ENCODE peak calls at places on chromosomes 3 and 15, in eight cellular contexts. F is kidney; T is lung; J is Peyer's patch; Z is psoas muscle; K is CD8-positive, alpha-beta memory T cell; M is right lobe of liver; I is tibial artery. B is an unnamed sample.

GRCh38 chr15:71444866-71445590 is 329.8 kb downstream of the THSD4 start:
- DNase-seq in M (no peak), F (no peak), K (no peak), J (no peak), I (no peak), T (no peak), Z (no peak), B (no peak)

GRCh38 chr15:66754789-66755188 is 52.8 kb downstream of the SMAD6 start:
- DNase-seq in K (no peak), F (no peak), M (no peak), T (no peak), Z (no peak), J (no peak), I (no peak), B (no peak)

GRCh38 chr3:5757213-5757804 is 569.8 kb downstream of the EDEM1 start:
- DNase-seq in J (no peak), I (no peak), Z (no peak), M (no peak), T (no peak), F (no peak), K (no peak), B (no peak)

GRCh38 chr3:77338195-77338594 is 298.3 kb downstream of the ROBO2 start:
- DNase-seq in J (no peak), F (no peak), M (no peak), T (no peak), I (no peak), Z (no peak), K (no peak), B (no peak)

GRCh38 chr3:125072310-125072709 is 16.5 kb upstream of the HEG1 start:
- DNase-seq in Z (no peak), I (no peak), K (no peak), M (no peak), J (no peak), T (no peak), F (no peak), B (no peak)

GRCh38 chr3:49255112-49255511 is 21.9 kb downstream of the C3orf62 start:
- DNase-seq in K (no peak), I (no peak), J (peak; percentile 6), Z (no peak), T (no peak), M (peak; percentile 28), F (no peak), B (no peak)

GRCh38 chr3:151838574-151839312 is 24.8 kb downstream of the AADAC start:
- DNase-seq in Z (no peak), F (peak; percentile 39), I (peak; percentile 29), J (peak; percentile 81), T (peak; percentile 46), K (no peak), M (peak; percentile 59), B (no peak)

GRCh38 chr3:111662907-111663306 is 67.8 kb upstream of the ZBED2 start:
- DNase-seq in T (no peak), J (no peak), Z (no peak), K (no peak), I (no peak), F (no peak), M (no peak), B (no peak)

GRCh38 chr15:45588199-45588910 is 1.2 kb downstream of the BLOC1S6 start:
- DNase-seq in J (no peak), K (no peak), T (no peak), Z (no peak), I (no peak), M (no peak), F (no peak), B (no peak)

GRCh38 chr15:80059786-80060489 is 462 bp downstream of the ZFAND6 start:
- DNase-seq in F (no peak), J (no peak), K (no peak), M (no peak), T (peak; percentile 48), Z (no peak), I (peak; percentile 31), B (peak; percentile 77)

GRCh38 chr3:9701711-9702110 is 1.9 kb upstream of the CPNE9 start:
- DNase-seq in M (no peak), K (no peak), Z (no peak), T (no peak), J (no peak), F (peak; percentile 56), I (no peak), B (no peak)

GRCh38 chr3:107985496-107985895 is 105.3 kb downstream of the CD47 start:
- DNase-seq in T (no peak), K (no peak), I (no peak), J (no peak), F (no peak), M (no peak), Z (no peak), B (no peak)

GRCh38 chr3:13011369-13012227 is 61.6 kb downstream of the IQSEC1 start:
- DNase-seq in I (no peak), T (peak; percentile 68), K (peak; percentile 76), F (no peak), J (peak; percentile 95), M (no peak), Z (peak; percentile 66), B (no peak)

GRCh38 chr3:4290272-4290893 is 12.8 kb upstream of the SETMAR start:
- DNase-seq in K (peak; percentile 4), M (no peak), Z (no peak), T (no peak), I (peak; percentile 35), F (no peak), J (peak; percentile 72), B (no peak)

GRCh38 chr3:58536501-58537411 is at the start of gene ACOX2:
- DNase-seq in M (peak; percentile 92), J (peak; percentile 64), I (peak; percentile 78), K (no peak), T (peak; percentile 88), F (peak; percentile 80), Z (peak; percentile 74), B (peak; percentile 82)
- H3K27ac ChIP-seq in M (peak within 1 kb of the TSS; percentile 83), J (peak within 1 kb of the TSS; percentile 46), I (peak within 1 kb of the TSS; percentile 74), K (no peak within 1 kb of the TSS), T (peak within 1 kb of the TSS; percentile 68), F (peak within 1 kb of the TSS; percentile 29), Z (peak within 1 kb of the TSS; percentile 71), B (peak within 1 kb of the TSS; percentile 62)

GRCh38 chr3:23620616-23621015 is 185.1 kb upstream of the UBE2E1 start:
- DNase-seq in I (no peak), K (no peak), M (no peak), T (no peak), J (no peak), Z (no peak), F (no peak), B (no peak)

GRCh38 chr3:23624305-23624704 is 181.4 kb upstream of the UBE2E1 start:
- DNase-seq in T (no peak), F (no peak), I (no peak), M (no peak), K (no peak), Z (no peak), J (no peak), B (no peak)

GRCh38 chr3:23629181-23629893 is 176.4 kb upstream of the UBE2E1 start:
- DNase-seq in T (no peak), F (no peak), K (no peak), Z (no peak), M (no peak), I (no peak), J (no peak), B (no peak)

GRCh38 chr3:23623841-23624240 is 181.9 kb upstream of the UBE2E1 start:
- DNase-seq in Z (no peak), K (no peak), T (no peak), M (no peak), I (no peak), F (no peak), J (no peak), B (no peak)

DNA sequence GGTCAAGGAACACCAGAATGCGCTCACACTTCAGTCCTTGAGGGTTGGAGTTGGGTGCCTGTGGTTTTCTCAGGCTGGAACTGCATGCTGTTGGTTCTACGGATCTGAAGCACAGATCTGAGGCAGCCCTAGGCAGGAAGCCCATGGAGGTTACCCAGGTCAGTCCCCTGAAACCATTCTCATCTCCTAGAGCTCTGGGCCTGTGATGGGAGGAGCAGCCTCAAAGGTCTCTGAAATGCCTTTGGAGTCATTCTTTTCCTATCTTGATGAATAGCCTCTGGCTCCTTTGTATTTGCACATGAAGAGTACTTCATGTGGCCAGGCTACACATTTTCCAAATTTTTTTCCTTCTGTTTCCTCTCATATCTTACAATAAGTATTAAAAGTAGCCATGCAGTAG is 179.3 kb upstream of the UBE2E1 start:
- DNase-seq in I (no peak), J (no peak), T (no peak), Z (no peak), K (no peak), M (no peak), F (no peak), B (no peak)
- H3K27ac ChIP-seq in I (no peak overlapping the region), J (no peak overlapping the region), T (no peak overlapping the region), Z (no peak overlapping the region), K (no peak overlapping the region), M (no peak overlapping the region), F (no peak overlapping the region), B (no peak overlapping the region)

GRCh38 chr3:149673393-149673792 is 15.6 kb upstream of the WWTR1 start:
- DNase-seq in J (no peak), I (no peak), M (no peak), F (no peak), T (no peak), Z (no peak), K (no peak), B (no peak)

DNA sequence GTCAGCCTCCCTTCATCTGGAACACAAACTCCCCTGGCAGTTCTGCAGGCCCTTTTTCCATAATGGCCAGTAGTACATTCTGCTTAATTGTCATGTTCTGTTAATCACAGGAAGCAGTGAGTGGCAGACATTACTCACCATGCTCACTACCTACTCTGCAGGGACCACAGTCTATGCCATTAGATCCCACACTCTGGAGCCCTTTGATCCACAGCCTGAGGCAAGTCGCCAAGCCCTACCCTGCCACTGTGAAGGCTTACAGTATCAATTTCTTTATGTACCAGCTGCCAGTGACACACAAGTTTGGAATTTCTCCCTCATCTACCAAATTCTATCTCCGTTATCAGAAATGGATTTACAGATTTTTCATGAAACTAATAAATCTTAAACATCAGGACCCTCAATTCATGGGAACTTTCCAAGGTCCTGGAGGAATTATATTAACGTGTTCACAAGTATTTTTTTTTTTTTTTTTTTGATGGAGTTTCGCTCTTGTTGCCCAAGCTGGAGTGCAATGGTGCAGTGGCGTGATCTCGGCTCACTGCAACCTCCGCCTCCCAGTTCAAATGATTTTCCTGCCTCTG is 20.6 kb upstream of the WWTR1 start:
- DNase-seq in J (no peak), Z (no peak), F (no peak), T (no peak), M (no peak), K (no peak), I (no peak), B (no peak)
- H3K27ac ChIP-seq in J (no peak overlapping the region), Z (no peak overlapping the region), F (no peak overlapping the region), T (no peak overlapping the region), M (no peak overlapping the region), K (no peak overlapping the region), I (no peak overlapping the region), B (no peak overlapping the region)

DNA sequence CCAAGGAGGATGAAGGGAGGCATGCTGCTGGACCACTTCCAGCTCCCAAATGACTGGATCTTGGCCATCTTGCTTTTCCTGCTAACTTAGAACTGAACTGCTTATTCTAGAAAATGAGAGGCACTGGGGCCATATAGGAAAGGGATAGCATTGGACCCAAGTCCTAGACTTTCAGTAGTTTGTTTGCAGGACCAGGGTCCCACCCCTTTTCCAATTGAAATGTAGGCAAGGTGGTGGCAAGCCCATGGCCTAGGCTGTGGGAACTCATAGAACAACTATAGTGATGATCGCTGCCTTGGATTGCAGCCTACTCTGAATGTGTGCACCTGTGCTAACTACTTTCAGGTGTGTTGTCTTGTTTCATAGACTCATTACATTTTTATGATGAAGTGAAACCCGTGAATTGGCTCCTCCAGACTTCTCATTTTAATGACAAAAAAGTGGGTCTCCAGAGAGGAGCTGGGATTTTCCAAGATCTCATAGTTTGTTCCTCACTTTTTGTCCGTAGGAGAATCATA is 50.3 kb downstream of the TGFBR2 start:
- DNase-seq in M (no peak), J (no peak), K (no peak), F (no peak), I (no peak), Z (no peak), T (no peak), B (no peak)
- H3K27ac ChIP-seq in M (no peak overlapping the region), J (peak overlapping the region; percentile 82), K (no peak overlapping the region), F (peak overlapping the region; percentile 38), I (peak overlapping the region; percentile 11), Z (no peak overlapping the region), T (no peak overlapping the region), B (peak overlapping the region; percentile 16)